ENCODE peak calls at places on chromosomes 1 and 21, in ten cellular contexts. N is hepatocyte; Q is heart right ventricle; X is CD8-positive, alpha-beta memory T cell; C is Peyer's patch; R is lower lobe of right lung; W is DND-41; B is neural progenitor cell; O is naive thymus-derived CD4-positive, alpha-beta T cell; I is cardiac muscle cell. L is an unnamed sample.
A peak's percentile ranks its signal among the peaks of the same experiment; 100 is the strongest.

GRCh38 chr1:153945131-153945794 is 1.3 kb downstream of the DENND4B start:
- DNase-seq in N (peak; percentile 39), Q (peak; percentile 65), X (peak; percentile 88), C (peak; percentile 63), R (peak; percentile 83), W (peak; percentile 84), B (peak; percentile 36), O (peak; percentile 58), I (peak; percentile 56), L (peak; percentile 64)

GRCh38 chr1:9009438-9010366 is 16.5 kb downstream of the SLC2A7 start:
- DNase-seq in N (peak; percentile 40), Q (peak; percentile 41), X (no peak), C (peak; percentile 64), R (no peak), W (peak; percentile 49), B (peak; percentile 72), O (no peak), I (peak; percentile 59), L (peak; percentile 71)

GRCh38 chr1:38586993-38587646 is 272.5 kb downstream of the RRAGC start:
- DNase-seq in N (peak; percentile 67), Q (peak; percentile 34), X (peak; percentile 37), C (no peak), R (peak; percentile 69), W (peak; percentile 39), B (peak; percentile 78), O (peak; percentile 28), I (peak; percentile 47), L (peak; percentile 58)

GRCh38 chr1:234108921-234109320 is 204.4 kb downstream of the SLC35F3 start:
- DNase-seq in N (peak; percentile 19), Q (no peak), X (no peak), C (no peak), R (no peak), W (no peak), B (no peak), O (no peak), I (peak; percentile 4), L (no peak)

GRCh38 chr1:205446828-205447227 is 9.0 kb downstream of the BLACAT1 start:
- DNase-seq in N (no peak), Q (peak; percentile 48), X (no peak), C (peak; percentile 42), R (no peak), W (no peak), B (peak; percentile 91), O (no peak), I (peak; percentile 74), L (no peak)

GRCh38 chr1:59434336-59434735 is 137.4 kb downstream of the FGGY start:
- DNase-seq in N (no peak), Q (no peak), X (no peak), C (no peak), R (no peak), W (no peak), B (no peak), O (no peak), I (no peak), L (no peak)

GRCh38 chr1:30732277-30732996 is 9.1 kb upstream of the MATN1 start:
- DNase-seq in N (no peak), Q (no peak), X (no peak), C (no peak), R (no peak), W (no peak), B (peak; percentile 25), O (no peak), I (no peak), L (peak; percentile 13)

GRCh38 chr1:19327301-19327700 is 15.2 kb downstream of the SLC66A1 start:
- DNase-seq in N (no peak), Q (no peak), X (no peak), C (no peak), R (no peak), W (no peak), B (no peak), O (no peak), I (no peak), L (no peak)

GRCh38 chr1:63730211-63730610 is 43.6 kb upstream of the ROR1 start:
- DNase-seq in N (no peak), Q (no peak), X (no peak), C (no peak), R (no peak), W (no peak), B (no peak), O (no peak), I (no peak), L (no peak)

GRCh38 chr1:204513117-204513716 is 3.0 kb upstream of the MDM4 start:
- DNase-seq in N (no peak), Q (no peak), X (peak; percentile 79), C (no peak), R (peak; percentile 78), W (no peak), B (no peak), O (no peak), I (no peak), L (peak; percentile 56)

GRCh38 chr21:38487906-38488639 is 10.2 kb downstream of the ERG start:
- DNase-seq in N (no peak), Q (no peak), X (no peak), C (no peak), R (no peak), W (no peak), B (no peak), O (no peak), I (no peak), L (no peak)

GRCh38 chr21:29717659-29718058 is 222.1 kb downstream of the GRIK1 start:
- DNase-seq in N (no peak), Q (no peak), X (no peak), C (no peak), R (no peak), W (no peak), B (no peak), O (no peak), I (no peak), L (no peak)

GRCh38 chr21:29716753-29717152 is 223.0 kb downstream of the GRIK1 start:
- DNase-seq in N (no peak), Q (no peak), X (no peak), C (no peak), R (no peak), W (no peak), B (no peak), O (no peak), I (no peak), L (no peak)

GRCh38 chr21:29712818-29713217 is 227.0 kb downstream of the GRIK1 start:
- DNase-seq in N (no peak), Q (no peak), X (no peak), C (no peak), R (no peak), W (no peak), B (no peak), O (no peak), I (peak; percentile 24), L (no peak)

GRCh38 chr21:29718081-29718815 is 221.5 kb downstream of the GRIK1 start:
- DNase-seq in N (no peak), Q (no peak), X (no peak), C (no peak), R (no peak), W (no peak), B (no peak), O (no peak), I (peak; percentile 4), L (no peak)

GRCh38 chr21:29715089-29715488 is 224.7 kb downstream of the GRIK1 start:
- DNase-seq in N (no peak), Q (no peak), X (no peak), C (no peak), R (no peak), W (no peak), B (no peak), O (no peak), I (no peak), L (no peak)
- H3K4me3 ChIP-seq in N (no peak overlapping the region), Q (no peak overlapping the region), X (no peak overlapping the region), C (no peak overlapping the region), R (no peak overlapping the region), W (no peak overlapping the region), B (no peak overlapping the region), O (no peak overlapping the region), I (no peak overlapping the region), L (no peak overlapping the region)

DNA sequence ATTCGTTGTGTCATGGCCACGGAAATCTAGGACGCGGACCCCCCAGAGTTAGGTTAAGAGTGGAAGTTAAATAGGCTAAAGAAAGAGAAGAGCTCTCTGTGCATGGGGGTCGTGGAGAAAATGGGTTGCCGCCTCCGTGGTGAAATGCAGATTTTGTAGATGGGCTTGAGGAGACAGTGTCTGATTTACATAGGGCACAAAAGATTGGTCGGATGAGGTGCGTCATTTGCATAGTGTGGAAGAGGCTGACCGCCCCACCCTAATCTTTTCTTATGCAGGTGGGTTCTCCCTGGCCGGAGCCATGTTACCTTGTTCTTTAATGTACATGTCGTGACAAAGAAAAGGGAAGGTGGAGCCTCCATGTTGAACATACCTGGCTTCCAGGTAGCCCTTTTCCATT is 14.3 kb upstream of the SLC5A9 start:
- DNase-seq in N (no peak), Q (no peak), X (no peak), C (no peak), R (no peak), W (no peak), B (no peak), O (no peak), I (no peak), L (no peak)
- H3K27ac ChIP-seq in N (no peak overlapping the region), Q (no peak overlapping the region), X (no peak overlapping the region), C (no peak overlapping the region), R (no peak overlapping the region), W (no peak overlapping the region), B (no peak overlapping the region), O (no peak overlapping the region), I (no peak overlapping the region), L (no peak overlapping the region)

GRCh38 chr1:230205719-230206198 is 138.7 kb downstream of the GALNT2 start:
- DNase-seq in N (no peak), Q (no peak), X (no peak), C (no peak), R (no peak), W (no peak), B (no peak), O (no peak), I (peak; percentile 57), L (no peak)
- H3K4me1 ChIP-seq in N (peaks cover 8% of the 10 kb centered on the region), Q (peaks cover 47% of the 10 kb centered on the region), X (peaks cover 9% of the 10 kb centered on the region), C (peaks cover 3% of the 10 kb centered on the region), R (peaks cover 40% of the 10 kb centered on the region), W (no peaks in the 10 kb centered on the region), B (peaks cover 12% of the 10 kb centered on the region), O (no peaks in the 10 kb centered on the region), I (peaks cover 45% of the 10 kb centered on the region), L (peaks cover 25% of the 10 kb centered on the region)

GRCh38 chr1:46132529-46133180 is at the start of gene PIK3R3:
- DNase-seq in N (peak; percentile 99), Q (peak; percentile 98), X (peak; percentile 64), C (peak; percentile 99), R (peak; percentile 99), W (peak; percentile 99), B (peak; percentile 100), O (peak; percentile 56), I (peak; percentile 100), L (peak; percentile 99)

GRCh38 chr1:46134660-46135331 is 2.4 kb upstream of the PIK3R3 start:
- DNase-seq in N (peak; percentile 14), Q (no peak), X (no peak), C (no peak), R (no peak), W (no peak), B (no peak), O (no peak), I (peak; percentile 76), L (no peak)

GRCh38 chr1:46133181-46133658 is 791 bp upstream of the PIK3R3 start:
- DNase-seq in N (no peak), Q (peak; percentile 78), X (no peak), C (no peak), R (no peak), W (no peak), B (no peak), O (no peak), I (no peak), L (peak; percentile 72)

GRCh38 chr1:46131727-46132528 is 501 bp downstream of the PIK3R3 start:
- DNase-seq in N (peak; percentile 42), Q (no peak), X (peak; percentile 28), C (peak; percentile 54), R (no peak), W (peak; percentile 44), B (peak; percentile 74), O (no peak), I (peak; percentile 25), L (peak; percentile 57)

GRCh38 chr1:46133946-46134345 is 1.5 kb upstream of the PIK3R3 start:
- DNase-seq in N (no peak), Q (no peak), X (no peak), C (no peak), R (no peak), W (no peak), B (peak; percentile 62), O (no peak), I (no peak), L (no peak)
- H3K4me3 ChIP-seq in N (no peak overlapping the region), Q (peak overlapping the region; percentile 70), X (no peak overlapping the region), C (no peak overlapping the region), R (peak overlapping the region; percentile 76), W (peak overlapping the region; percentile 45), B (peak overlapping the region; percentile 95), O (no peak overlapping the region), I (peak overlapping the region; percentile 94), L (no peak overlapping the region)

L was measured in right cardiac atrium.